ENCODE peak calls at places on chromosome 6, in four cellular contexts. L is left ventricle myocardium superior, E is AG04449, U is GM20000. I is an unnamed sample.

GRCh38 chr6:40885139-40885774 is 153.8 kb downstream of the UNC5CL start:
- DNase-seq in L (no peak), E (no peak), U (no peak), I (no peak)

GRCh38 chr6:135117413-135117968 is 62.9 kb upstream of the HBS1L start:
- DNase-seq in L (no peak), E (no peak), U (no peak), I (peak; percentile 42)

GRCh38 chr6:40398810-40399477 is 188.2 kb downstream of the LRFN2 start:
- DNase-seq in L (no peak), E (no peak), U (no peak), I (no peak)

GRCh38 chr6:24431045-24431451 is 28.3 kb downstream of the MRS2 start:
- DNase-seq in L (no peak), E (no peak), U (peak; percentile 33), I (peak; percentile 22)

GRCh38 chr6:94049001-94049400 is 629.6 kb upstream of the EPHA7 start:
- DNase-seq in L (no peak), E (no peak), U (no peak), I (no peak)

GRCh38 chr6:127080081-127080480 is 38.4 kb upstream of the RSPO3 start:
- DNase-seq in L (no peak), E (no peak), U (no peak), I (no peak)

GRCh38 chr6:138272543-138273305 is 54.4 kb upstream of the PBOV1 start:
- DNase-seq in L (no peak), E (no peak), U (no peak), I (no peak)

GRCh38 chr6:107709341-107709740 is 114.8 kb downstream of the SCML4 start:
- DNase-seq in L (no peak), E (no peak), U (no peak), I (no peak)

GRCh38 chr6:54491431-54491830 is 183.2 kb downstream of the TINAG start:
- DNase-seq in L (no peak), E (no peak), U (no peak), I (no peak)

GRCh38 chr6:135036731-135037420 is 17.7 kb downstream of the HBS1L start:
- DNase-seq in L (no peak), E (no peak), U (no peak), I (no peak)

GRCh38 chr6:70375166-70375565 is 38.1 kb upstream of the FAM135A start:
- DNase-seq in L (no peak), E (no peak), U (no peak), I (no peak)

GRCh38 chr6:160950507-160950906 is 41.1 kb upstream of the MAP3K4 start:
- DNase-seq in L (no peak), E (peak; percentile 9), U (no peak), I (no peak)

GRCh38 chr6:143694560-143694959 is 16.8 kb downstream of the PHACTR2 start:
- DNase-seq in L (no peak), E (no peak), U (no peak), I (peak; percentile 18)

GRCh38 chr6:38631186-38631783 is 8.4 kb downstream of the BTBD9 start:
- DNase-seq in L (no peak), E (no peak), U (no peak), I (no peak)

GRCh38 chr6:105263685-105264298 is 84.0 kb upstream of the POPDC3 start:
- DNase-seq in L (no peak), E (no peak), U (no peak), I (no peak)

GRCh38 chr6:36798852-36799251 is 40.4 kb downstream of the CPNE5 start:
- DNase-seq in L (no peak), E (no peak), U (no peak), I (no peak)

GRCh38 chr6:90362273-90362672 is 65.6 kb upstream of the BACH2 start:
- DNase-seq in L (no peak), E (no peak), U (no peak), I (no peak)

GRCh38 chr6:56450882-56451739 is 191.6 kb downstream of the DST start:
- DNase-seq in L (peak; percentile 82), E (peak; percentile 9), U (no peak), I (no peak)

GRCh38 chr6:153032255-153032882 is 29.9 kb upstream of the MTRF1L start:
- DNase-seq in L (no peak), E (no peak), U (peak; percentile 4), I (no peak)

GRCh38 chr6:110814488-110815259 is 595 bp downstream of the CDK19 start:
- DNase-seq in L (peak; percentile 74), E (no peak), U (peak; percentile 82), I (peak; percentile 76)

GRCh38 chr6:146460941-146461340 is 82.7 kb upstream of the RAB32 start:
- DNase-seq in L (no peak), E (no peak), U (no peak), I (no peak)

GRCh38 chr6:168537485-168537884 is 96.5 kb downstream of the SMOC2 start:
- DNase-seq in L (no peak), E (no peak), U (no peak), I (no peak)

GRCh38 chr6:128981716-128982115 is 98.8 kb downstream of the LAMA2 start:
- DNase-seq in L (no peak), E (no peak), U (no peak), I (no peak)

I was measured in activated CD4-positive, alpha-beta memory T cell treated with anti-CD3 and anti-CD28 coated beads for 36 hours.